ENCODE peak calls at places on chromosomes 13 and 19, in five cellular contexts. One of them, this sample, is unnamed.

GRCh38 chr19:800360-801029 is 3.2 kb downstream of the PTBP1 start:
- DNase-seq in left kidney: peak; percentile 56
- DNase-seq in amygdala: no peak
- DNase-seq in AG09319: no peak
- DNase-seq in HepG2: peak; percentile 70
- DNase-seq in this sample: no peak

GRCh38 chr13:26881154-26881553 is 120.6 kb upstream of the GPR12 start:
- DNase-seq in HepG2: no peak
- DNase-seq in AG09319: no peak
- DNase-seq in left kidney: peak; percentile 18
- DNase-seq in amygdala: no peak
- DNase-seq in this sample: no peak

GRCh38 chr13:112545866-112546265 is 42.1 kb downstream of the TUBGCP3 start:
- DNase-seq in left kidney: no peak
- DNase-seq in amygdala: no peak
- DNase-seq in HepG2: no peak
- DNase-seq in AG09319: peak; percentile 15
- DNase-seq in this sample: peak; percentile 20

GRCh38 chr13:107886118-107886517 is 329.2 kb downstream of the LIG4 start:
- DNase-seq in left kidney: no peak
- DNase-seq in HepG2: no peak
- DNase-seq in AG09319: no peak
- DNase-seq in amygdala: no peak
- DNase-seq in this sample: no peak

GRCh38 chr13:113002206-113002821 is 33.3 kb downstream of the MCF2L start:
- DNase-seq in left kidney: peak; percentile 92
- DNase-seq in AG09319: no peak
- DNase-seq in amygdala: no peak
- DNase-seq in HepG2: peak; percentile 61
- DNase-seq in this sample: no peak

GRCh38 chr19:48170817-48171347 is 402 bp downstream of the ZSWIM9 start:
- DNase-seq in left kidney: peak; percentile 38
- DNase-seq in HepG2: no peak
- DNase-seq in AG09319: no peak
- DNase-seq in amygdala: no peak
- DNase-seq in this sample: no peak

GRCh38 chr13:52127783-52128702 is 830 bp downstream of the NEK5 start:
- DNase-seq in AG09319: no peak
- DNase-seq in amygdala: no peak
- DNase-seq in left kidney: peak; percentile 93
- DNase-seq in HepG2: peak; percentile 68
- DNase-seq in this sample: no peak

GRCh38 chr19:55116232-55117062 is 990 bp downstream of the PPP1R12C start:
- DNase-seq in amygdala: no peak
- DNase-seq in HepG2: peak; percentile 9
- DNase-seq in left kidney: peak; percentile 64
- DNase-seq in AG09319: no peak
- DNase-seq in this sample: no peak

GRCh38 chr19:33459220-33459619 is 62.4 kb downstream of the PEPD start:
- DNase-seq in amygdala: no peak
- DNase-seq in left kidney: peak; percentile 56
- DNase-seq in AG09319: no peak
- DNase-seq in HepG2: no peak
- DNase-seq in this sample: no peak

GRCh38 chr13:36758345-36758744 is 60.7 kb upstream of the RFXAP start:
- DNase-seq in left kidney: peak; percentile 32
- DNase-seq in AG09319: no peak
- DNase-seq in amygdala: no peak
- DNase-seq in HepG2: no peak
- DNase-seq in this sample: no peak

GRCh38 chr13:73174521-73175010 is 115.8 kb downstream of the KLF5 start:
- DNase-seq in amygdala: no peak
- DNase-seq in left kidney: no peak
- DNase-seq in AG09319: no peak
- DNase-seq in HepG2: no peak
- DNase-seq in this sample: no peak

GRCh38 chr13:21355304-21355703 is 103.8 kb downstream of the ZDHHC20 start:
- DNase-seq in AG09319: no peak
- DNase-seq in amygdala: no peak
- DNase-seq in HepG2: no peak
- DNase-seq in left kidney: no peak
- DNase-seq in this sample: no peak

GRCh38 chr19:23203841-23204344 is 46.3 kb downstream of the ZNF724 start:
- DNase-seq in HepG2: no peak
- DNase-seq in AG09319: no peak
- DNase-seq in amygdala: no peak
- DNase-seq in left kidney: peak; percentile 47
- DNase-seq in this sample: no peak

GRCh38 chr19:30742981-30743380 is 370.8 kb downstream of the ZNF536 start:
- DNase-seq in AG09319: no peak
- DNase-seq in amygdala: no peak
- DNase-seq in HepG2: no peak
- DNase-seq in left kidney: no peak
- DNase-seq in this sample: no peak

GRCh38 chr19:50465986-50466771 is 10.1 kb upstream of the EMC10 start:
- DNase-seq in AG09319: no peak
- DNase-seq in HepG2: peak; percentile 34
- DNase-seq in left kidney: peak; percentile 80
- DNase-seq in amygdala: no peak
- DNase-seq in this sample: no peak

GRCh38 chr13:49569993-49570689 is 15.2 kb downstream of the RCBTB1 start:
- DNase-seq in amygdala: no peak
- DNase-seq in HepG2: no peak
- DNase-seq in left kidney: no peak
- DNase-seq in AG09319: no peak
- DNase-seq in this sample: no peak